ENCODE peak calls at places on chromosomes 5 and 9, in eight cellular contexts. One of them, this sample, is unnamed.

GRCh38 chr5:108481355-108481931 is 99.5 kb upstream of the FBXL17 start:
- DNase-seq in fibroblast of lung: peak
- DNase-seq in EH: peak
- DNase-seq in NCI-H2227 treated with DMSO at 0.1 percent for 48 hours: peak
- DNase-seq in colonic mucosa: no peak
- DNase-seq in amygdala: no peak
- DNase-seq in H9: peak
- DNase-seq in tibial artery: no peak
- DNase-seq in this sample: peak

GRCh38 chr9:114387678-114388431 is at the start of gene AKNA:
- DNase-seq in colonic mucosa: peak
- DNase-seq in fibroblast of lung: peak
- DNase-seq in EH: peak
- DNase-seq in tibial artery: peak
- DNase-seq in NCI-H2227 treated with DMSO at 0.1 percent for 48 hours: peak
- DNase-seq in amygdala: peak
- DNase-seq in H9: peak
- DNase-seq in this sample: peak

GRCh38 chr9:127277099-127277498 is 12.5 kb downstream of the GARNL3 start:
- DNase-seq in H9: no peak
- DNase-seq in tibial artery: no peak
- DNase-seq in colonic mucosa: no peak
- DNase-seq in EH: no peak
- DNase-seq in fibroblast of lung: no peak
- DNase-seq in NCI-H2227 treated with DMSO at 0.1 percent for 48 hours: no peak
- DNase-seq in amygdala: no peak
- DNase-seq in this sample: no peak

GRCh38 chr5:54390015-54390414 is 65.5 kb upstream of the HSPB3 start:
- DNase-seq in H9: no peak
- DNase-seq in tibial artery: no peak
- DNase-seq in colonic mucosa: peak
- DNase-seq in fibroblast of lung: peak
- DNase-seq in amygdala: no peak
- DNase-seq in EH: peak
- DNase-seq in NCI-H2227 treated with DMSO at 0.1 percent for 48 hours: no peak
- DNase-seq in this sample: no peak

GRCh38 chr5:14263700-14264099 is 120.6 kb downstream of the TRIO start:
- DNase-seq in colonic mucosa: no peak
- DNase-seq in NCI-H2227 treated with DMSO at 0.1 percent for 48 hours: no peak
- DNase-seq in H9: no peak
- DNase-seq in fibroblast of lung: no peak
- DNase-seq in amygdala: no peak
- DNase-seq in tibial artery: no peak
- DNase-seq in EH: no peak
- DNase-seq in this sample: no peak

GRCh38 chr5:103808464-103809106 is 246.0 kb upstream of the NUDT12 start:
- DNase-seq in NCI-H2227 treated with DMSO at 0.1 percent for 48 hours: peak
- DNase-seq in colonic mucosa: peak
- DNase-seq in amygdala: peak
- DNase-seq in fibroblast of lung: peak
- DNase-seq in H9: peak
- DNase-seq in tibial artery: no peak
- DNase-seq in EH: peak
- DNase-seq in this sample: peak

GRCh38 chr5:128436825-128437224 is 101.2 kb downstream of the FBN2 start:
- DNase-seq in tibial artery: no peak
- DNase-seq in fibroblast of lung: peak
- DNase-seq in H9: no peak
- DNase-seq in NCI-H2227 treated with DMSO at 0.1 percent for 48 hours: no peak
- DNase-seq in colonic mucosa: no peak
- DNase-seq in EH: peak
- DNase-seq in amygdala: no peak
- DNase-seq in this sample: no peak

GRCh38 chr5:31122998-31123950 is 70.2 kb upstream of the CDH6 start:
- DNase-seq in tibial artery: no peak
- DNase-seq in H9: no peak
- DNase-seq in NCI-H2227 treated with DMSO at 0.1 percent for 48 hours: no peak
- DNase-seq in fibroblast of lung: peak
- DNase-seq in EH: peak
- DNase-seq in amygdala: no peak
- DNase-seq in colonic mucosa: no peak
- DNase-seq in this sample: peak

GRCh38 chr9:83062011-83062652 is 810 bp downstream of the RASEF start:
- DNase-seq in NCI-H2227 treated with DMSO at 0.1 percent for 48 hours: peak
- DNase-seq in amygdala: no peak
- DNase-seq in H9: peak
- DNase-seq in colonic mucosa: peak
- DNase-seq in EH: peak
- DNase-seq in fibroblast of lung: peak
- DNase-seq in tibial artery: no peak
- DNase-seq in this sample: peak

GRCh38 chr9:22469928-22470544 is 23.4 kb downstream of the DMRTA1 start:
- DNase-seq in NCI-H2227 treated with DMSO at 0.1 percent for 48 hours: no peak
- DNase-seq in fibroblast of lung: peak
- DNase-seq in colonic mucosa: peak
- DNase-seq in H9: peak
- DNase-seq in EH: peak
- DNase-seq in tibial artery: no peak
- DNase-seq in amygdala: no peak
- DNase-seq in this sample: peak

GRCh38 chr9:98215266-98215665 is 22.8 kb upstream of the CORO2A start:
- DNase-seq in NCI-H2227 treated with DMSO at 0.1 percent for 48 hours: no peak
- DNase-seq in colonic mucosa: no peak
- DNase-seq in EH: peak
- DNase-seq in H9: no peak
- DNase-seq in fibroblast of lung: no peak
- DNase-seq in amygdala: no peak
- DNase-seq in tibial artery: no peak
- DNase-seq in this sample: no peak

GRCh38 chr9:20270176-20270575 is 352.1 kb downstream of the MLLT3 start:
- DNase-seq in fibroblast of lung: no peak
- DNase-seq in amygdala: no peak
- DNase-seq in H9: no peak
- DNase-seq in EH: no peak
- DNase-seq in NCI-H2227 treated with DMSO at 0.1 percent for 48 hours: no peak
- DNase-seq in tibial artery: no peak
- DNase-seq in colonic mucosa: no peak
- DNase-seq in this sample: no peak

GRCh38 chr5:59174248-59174844 is 591.5 kb downstream of the RAB3C start:
- DNase-seq in H9: no peak
- DNase-seq in EH: peak
- DNase-seq in NCI-H2227 treated with DMSO at 0.1 percent for 48 hours: peak
- DNase-seq in tibial artery: no peak
- DNase-seq in amygdala: peak
- DNase-seq in colonic mucosa: no peak
- DNase-seq in fibroblast of lung: peak
- DNase-seq in this sample: peak

GRCh38 chr9:112820886-112821285 is 69.8 kb downstream of the SLC46A2 start:
- DNase-seq in colonic mucosa: no peak
- DNase-seq in amygdala: no peak
- DNase-seq in EH: peak
- DNase-seq in H9: no peak
- DNase-seq in tibial artery: no peak
- DNase-seq in fibroblast of lung: peak
- DNase-seq in NCI-H2227 treated with DMSO at 0.1 percent for 48 hours: no peak
- DNase-seq in this sample: peak

GRCh38 chr5:19987594-19988345 is at the start of gene CDH18:
- DNase-seq in fibroblast of lung: peak
- DNase-seq in NCI-H2227 treated with DMSO at 0.1 percent for 48 hours: no peak
- DNase-seq in amygdala: peak
- DNase-seq in tibial artery: peak
- DNase-seq in EH: peak
- DNase-seq in H9: peak
- DNase-seq in colonic mucosa: no peak
- DNase-seq in this sample: peak

GRCh38 chr9:100534401-100534800 is 43.5 kb upstream of the CAVIN4 start:
- DNase-seq in tibial artery: no peak
- DNase-seq in EH: no peak
- DNase-seq in H9: no peak
- DNase-seq in fibroblast of lung: no peak
- DNase-seq in NCI-H2227 treated with DMSO at 0.1 percent for 48 hours: peak
- DNase-seq in amygdala: no peak
- DNase-seq in colonic mucosa: no peak
- DNase-seq in this sample: no peak

GRCh38 chr9:106526805-106527204 is 336.2 kb upstream of the ZNF462 start:
- DNase-seq in amygdala: no peak
- DNase-seq in NCI-H2227 treated with DMSO at 0.1 percent for 48 hours: no peak
- DNase-seq in H9: no peak
- DNase-seq in EH: no peak
- DNase-seq in tibial artery: no peak
- DNase-seq in fibroblast of lung: no peak
- DNase-seq in colonic mucosa: no peak
- DNase-seq in this sample: no peak

GRCh38 chr5:119269061-119269579 is 86.7 kb upstream of the TNFAIP8 start:
- DNase-seq in tibial artery: peak
- DNase-seq in H9: peak
- DNase-seq in NCI-H2227 treated with DMSO at 0.1 percent for 48 hours: peak
- DNase-seq in amygdala: no peak
- DNase-seq in colonic mucosa: peak
- DNase-seq in fibroblast of lung: peak
- DNase-seq in EH: peak
- DNase-seq in this sample: no peak

GRCh38 chr9:32069169-32069813 is 315.2 kb upstream of the ACO1 start:
- DNase-seq in fibroblast of lung: no peak
- DNase-seq in colonic mucosa: no peak
- DNase-seq in tibial artery: no peak
- DNase-seq in NCI-H2227 treated with DMSO at 0.1 percent for 48 hours: no peak
- DNase-seq in amygdala: no peak
- DNase-seq in EH: no peak
- DNase-seq in H9: peak
- DNase-seq in this sample: no peak

GRCh38 chr9:112380102-112380581 is at the start of gene HSDL2:
- DNase-seq in fibroblast of lung: peak
- DNase-seq in H9: no peak
- DNase-seq in tibial artery: no peak
- DNase-seq in amygdala: peak
- DNase-seq in colonic mucosa: peak
- DNase-seq in EH: no peak
- DNase-seq in NCI-H2227 treated with DMSO at 0.1 percent for 48 hours: no peak
- DNase-seq in this sample: no peak

GRCh38 chr5:168881427-168882149 is 302.4 kb upstream of the PANK3 start:
- DNase-seq in EH: no peak
- DNase-seq in colonic mucosa: no peak
- DNase-seq in tibial artery: no peak
- DNase-seq in fibroblast of lung: no peak
- DNase-seq in NCI-H2227 treated with DMSO at 0.1 percent for 48 hours: no peak
- DNase-seq in H9: peak
- DNase-seq in amygdala: no peak
- DNase-seq in this sample: no peak

GRCh38 chr9:15353892-15354291 is 46.9 kb upstream of the TTC39B start:
- DNase-seq in colonic mucosa: no peak
- DNase-seq in amygdala: no peak
- DNase-seq in NCI-H2227 treated with DMSO at 0.1 percent for 48 hours: no peak
- DNase-seq in EH: no peak
- DNase-seq in fibroblast of lung: no peak
- DNase-seq in tibial artery: no peak
- DNase-seq in H9: no peak
- DNase-seq in this sample: no peak

GRCh38 chr9:128149001-128149701 is at the start of gene LCN2:
- DNase-seq in EH: no peak
- DNase-seq in colonic mucosa: peak
- DNase-seq in fibroblast of lung: no peak
- DNase-seq in tibial artery: no peak
- DNase-seq in NCI-H2227 treated with DMSO at 0.1 percent for 48 hours: no peak
- DNase-seq in amygdala: no peak
- DNase-seq in H9: peak
- DNase-seq in this sample: no peak

GRCh38 chr9:123368481-123369153 is 12.6 kb downstream of the CRB2 start:
- DNase-seq in colonic mucosa: no peak
- DNase-seq in fibroblast of lung: no peak
- DNase-seq in amygdala: peak
- DNase-seq in EH: no peak
- DNase-seq in tibial artery: no peak
- DNase-seq in NCI-H2227 treated with DMSO at 0.1 percent for 48 hours: no peak
- DNase-seq in H9: no peak
- DNase-seq in this sample: no peak

GRCh38 chr5:76736679-76737078 is 20.8 kb downstream of the F2R start:
- DNase-seq in amygdala: no peak
- DNase-seq in EH: no peak
- DNase-seq in fibroblast of lung: no peak
- DNase-seq in H9: no peak
- DNase-seq in tibial artery: no peak
- DNase-seq in colonic mucosa: no peak
- DNase-seq in NCI-H2227 treated with DMSO at 0.1 percent for 48 hours: no peak
- DNase-seq in this sample: no peak

GRCh38 chr9:82140471-82140870 is 151.9 kb downstream of the SPATA31D1 start:
- DNase-seq in NCI-H2227 treated with DMSO at 0.1 percent for 48 hours: no peak
- DNase-seq in H9: no peak
- DNase-seq in colonic mucosa: no peak
- DNase-seq in tibial artery: no peak
- DNase-seq in EH: no peak
- DNase-seq in amygdala: no peak
- DNase-seq in fibroblast of lung: peak
- DNase-seq in this sample: no peak

GRCh38 chr5:150645070-150645700 is 4.7 kb downstream of the SYNPO start:
- DNase-seq in NCI-H2227 treated with DMSO at 0.1 percent for 48 hours: no peak
- DNase-seq in fibroblast of lung: peak
- DNase-seq in H9: no peak
- DNase-seq in amygdala: no peak
- DNase-seq in EH: peak
- DNase-seq in tibial artery: peak
- DNase-seq in colonic mucosa: no peak
- DNase-seq in this sample: peak

GRCh38 chr9:16308645-16309044 is 561.8 kb downstream of the BNC2 start:
- DNase-seq in fibroblast of lung: no peak
- DNase-seq in NCI-H2227 treated with DMSO at 0.1 percent for 48 hours: no peak
- DNase-seq in colonic mucosa: no peak
- DNase-seq in tibial artery: no peak
- DNase-seq in amygdala: no peak
- DNase-seq in EH: no peak
- DNase-seq in H9: peak
- DNase-seq in this sample: no peak

GRCh38 chr5:56900858-56901578 is 8.4 kb upstream of the SETD9 start:
- DNase-seq in EH: peak
- DNase-seq in amygdala: no peak
- DNase-seq in NCI-H2227 treated with DMSO at 0.1 percent for 48 hours: peak
- DNase-seq in tibial artery: no peak
- DNase-seq in H9: no peak
- DNase-seq in fibroblast of lung: peak
- DNase-seq in colonic mucosa: peak
- DNase-seq in this sample: peak

GRCh38 chr9:19999491-20000057 is 210.7 kb upstream of the SLC24A2 start:
- DNase-seq in colonic mucosa: no peak
- DNase-seq in NCI-H2227 treated with DMSO at 0.1 percent for 48 hours: no peak
- DNase-seq in amygdala: no peak
- DNase-seq in EH: peak
- DNase-seq in H9: no peak
- DNase-seq in fibroblast of lung: peak
- DNase-seq in tibial artery: no peak
- DNase-seq in this sample: peak

GRCh38 chr5:45408067-45408466 is 288.1 kb downstream of the HCN1 start:
- DNase-seq in H9: no peak
- DNase-seq in fibroblast of lung: no peak
- DNase-seq in NCI-H2227 treated with DMSO at 0.1 percent for 48 hours: no peak
- DNase-seq in colonic mucosa: no peak
- DNase-seq in amygdala: no peak
- DNase-seq in tibial artery: no peak
- DNase-seq in EH: no peak
- DNase-seq in this sample: no peak